ENCODE peak calls at places on chromosomes 13 and 19, in eight cellular contexts. J is breast epithelium; N is A549; O is activated T-cell treated with anti-CD3 and anti-CD28 coated beads, Interleukin-2, amount 50 U/mL, for 1 hour; A is stimulated activated CD4-positive, alpha-beta T cell treated with anti-CD3 and anti-CD28 coated beads, Interleukin-1b, Interleukin-23, amount 100 ng/mL, for 24 hours; R is cardiac muscle cell; Z is progenitor cell of endocrine pancreas; H is glutamatergic neuron. Q is an unnamed sample.

GRCh38 chr19:1259206-1259872 is 9.8 kb upstream of the CIRBP start:
- DNase-seq in R (peak; percentile 68), J (no peak), H (peak; percentile 68), O (peak; percentile 77), A (no peak), N (peak; percentile 25), Z (no peak), Q (no peak)

GRCh38 chr19:45125975-45126493 is 33.1 kb downstream of the PPP1R37 start:
- DNase-seq in O (peak; percentile 73), J (peak; percentile 53), A (peak; percentile 51), Z (peak; percentile 69), R (peak; percentile 56), N (peak; percentile 65), H (peak; percentile 75), Q (no peak)

GRCh38 chr13:99981115-99982020 is at the start of gene ZIC2:
- DNase-seq in R (peak; percentile 34), A (no peak), J (no peak), Z (no peak), N (no peak), H (peak; percentile 69), O (peak; percentile 46), Q (no peak)

GRCh38 chr19:46859637-46860124 is 1.1 kb upstream of the ARHGAP35 start:
- DNase-seq in O (no peak), A (no peak), J (no peak), Z (no peak), R (no peak), N (peak; percentile 87), H (no peak), Q (no peak)

GRCh38 chr19:43678512-43678911 is 8.5 kb upstream of the PLAUR start:
- DNase-seq in H (no peak), N (no peak), R (no peak), O (no peak), A (no peak), J (no peak), Z (no peak), Q (no peak)

GRCh38 chr19:7211191-7211988 is 82.8 kb downstream of the INSR start:
- DNase-seq in H (no peak), R (peak; percentile 85), J (no peak), O (no peak), Z (peak; percentile 28), A (no peak), N (no peak), Q (no peak)

GRCh38 chr13:112930192-112930591 is 38.8 kb upstream of the MCF2L start:
- DNase-seq in R (no peak), H (no peak), A (no peak), Z (no peak), J (no peak), O (no peak), N (no peak), Q (no peak)

GRCh38 chr13:35729926-35730627 is 253.6 kb upstream of the MAB21L1 start:
- DNase-seq in N (no peak), J (no peak), O (no peak), H (no peak), A (no peak), R (no peak), Z (no peak), Q (no peak)

GRCh38 chr19:8221161-8221560 is 12.0 kb downstream of the CERS4 start:
- DNase-seq in R (no peak), J (peak; percentile 90), N (no peak), O (no peak), Z (no peak), A (no peak), H (no peak), Q (no peak)

GRCh38 chr19:18784786-18785120 is 6.4 kb downstream of the COMP start:
- DNase-seq in J (no peak), N (no peak), R (no peak), Z (no peak), H (no peak), A (no peak), O (no peak), Q (no peak)

GRCh38 chr19:900302-901111 is 7.2 kb downstream of the RNU6-9 start:
- DNase-seq in N (peak; percentile 34), O (peak; percentile 43), A (no peak), H (no peak), R (no peak), J (no peak), Z (no peak), Q (no peak)

GRCh38 chr13:44470623-44471562 is 97.3 kb downstream of the SERP2 start:
- DNase-seq in N (no peak), R (peak; percentile 45), H (no peak), O (no peak), Z (no peak), J (no peak), A (no peak), Q (no peak)

GRCh38 chr13:100602472-100603142 is 14.0 kb upstream of the GGACT start:
- DNase-seq in H (no peak), N (no peak), J (no peak), O (no peak), Z (no peak), R (no peak), A (no peak), Q (no peak)

GRCh38 chr19:13846533-13847032 is 30.4 kb upstream of the NANOS3 start:
- DNase-seq in A (peak; percentile 86), O (peak; percentile 97), Z (peak; percentile 74), H (no peak), R (peak; percentile 95), J (peak; percentile 95), N (peak; percentile 78), Q (no peak)

GRCh38 chr19:56566904-56567273 is 379 bp upstream of the ZNF470 start:
- DNase-seq in N (peak; percentile 33), H (peak; percentile 73), J (peak; percentile 20), O (no peak), R (peak; percentile 49), A (peak; percentile 5), Z (peak; percentile 25), Q (no peak)

GRCh38 chr13:112905990-112906641 is 62.9 kb upstream of the MCF2L start:
- DNase-seq in N (no peak), A (no peak), H (no peak), R (no peak), Z (no peak), J (peak; percentile 54), O (no peak), Q (no peak)

GRCh38 chr19:4258181-4258580 is 11.3 kb downstream of the YJU2 start:
- DNase-seq in A (no peak), Z (no peak), R (no peak), O (no peak), N (no peak), H (no peak), J (no peak), Q (no peak)

GRCh38 chr13:106528711-106529414 is 6.6 kb downstream of the EFNB2 start:
- DNase-seq in A (no peak), O (no peak), J (no peak), N (no peak), H (no peak), Z (no peak), R (no peak), Q (no peak)

GRCh38 chr13:42591602-42592001 is 17.6 kb downstream of the TNFSF11 start:
- DNase-seq in N (no peak), R (no peak), J (no peak), O (no peak), Z (no peak), A (no peak), H (no peak), Q (no peak)

Q was measured in AG04449.